ENCODE peak calls at places on chromosomes 4 and X, in four cellular contexts. A is activated T-helper 9 cell treated with anti-CD3 and anti-CD28 coated beads, Interleukin-2, amount 50 U/mL, for 16 hours; Z is IMR-90; W is EH. P is an unnamed sample.

GRCh38 chr4:121666091-121666679 is 30.6 kb downstream of the ANXA5 start:
- DNase-seq in A (no peak), Z (no peak), W (no peak), P (no peak)

GRCh38 chr4:151641167-151641566 is 119.6 kb downstream of the GATB start:
- DNase-seq in A (no peak), Z (peak), W (peak), P (no peak)

GRCh38 chr4:40199179-40199670 is 2.4 kb downstream of the RHOH start:
- DNase-seq in A (no peak), Z (no peak), W (no peak), P (no peak)

GRCh38 chrX:72273718-72274117 is 3.3 kb downstream of the RPS4X start:
- DNase-seq in A (no peak), Z (no peak), W (no peak), P (no peak)

GRCh38 chrX:131288738-131289511 is at the start of gene IGSF1:
- DNase-seq in A (no peak), Z (no peak), W (no peak), P (peak)

GRCh38 chr4:137156054-137156453 is 376.2 kb downstream of the PCDH18 start:
- DNase-seq in A (no peak), Z (peak), W (peak), P (no peak)

GRCh38 chr4:3836802-3837601 is 70.8 kb downstream of the ADRA2C start:
- DNase-seq in A (no peak), Z (no peak), W (no peak), P (no peak)

GRCh38 chrX:10582215-10582733 is 38.1 kb downstream of the MID1 start:
- DNase-seq in A (no peak), Z (peak), W (no peak), P (no peak)

GRCh38 chrX:100606753-100607152 is 22.0 kb downstream of the TNMD start:
- DNase-seq in A (no peak), Z (no peak), W (no peak), P (no peak)

GRCh38 chrX:48826876-48827653 is 752 bp downstream of the ERAS start:
- DNase-seq in A (no peak), Z (no peak), W (no peak), P (no peak)

GRCh38 chr4:102454981-102455690 is 46.0 kb upstream of the NFKB1 start:
- DNase-seq in A (no peak), Z (no peak), W (no peak), P (no peak)

GRCh38 chrX:151754641-151755215 is 20.2 kb downstream of the CNGA2 start:
- DNase-seq in A (no peak), Z (no peak), W (no peak), P (no peak)

GRCh38 chrX:132092439-132093065 is 35.3 kb downstream of the FRMD7 start:
- DNase-seq in A (peak), Z (peak), W (peak), P (no peak)

GRCh38 chr4:5451243-5451642 is 257.1 kb downstream of the EVC2 start:
- DNase-seq in A (no peak), Z (no peak), W (no peak), P (no peak)

GRCh38 chr4:39032218-39033085 is at the start of gene TMEM156:
- DNase-seq in A (no peak), Z (peak), W (peak), P (no peak)

GRCh38 chrX:39714471-39714870 is 383.3 kb downstream of the BCOR start:
- DNase-seq in A (no peak), Z (no peak), W (no peak), P (no peak)

GRCh38 chr4:40328383-40328782 is 6.8 kb upstream of the CHRNA9 start:
- DNase-seq in A (no peak), Z (no peak), W (no peak), P (no peak)

GRCh38 chr4:4481394-4482000 is 60.4 kb downstream of the STX18 start:
- DNase-seq in A (no peak), Z (no peak), W (no peak), P (no peak)

GRCh38 chr4:74328501-74328900 is 20.2 kb downstream of the EPGN start:
- DNase-seq in A (no peak), Z (peak), W (peak), P (no peak)

GRCh38 chrX:111914398-111915092 is 38.6 kb downstream of the TRPC5OS start:
- DNase-seq in A (no peak), Z (peak), W (no peak), P (no peak)

GRCh38 chrX:3743821-3744439 is 30.5 kb upstream of the PRKX start:
- DNase-seq in A (peak), Z (no peak), W (no peak), P (no peak)

P was measured in NCI-H524 treated with DMSO at 0.1 percent for 48 hours.